ENCODE peak calls at places on chromosomes 11 and 22, in nine cellular contexts. U, G, H, W, M, N, B, J and T are unnamed samples.

GRCh38 chr22:30308518-30309230 is 18.1 kb downstream of the TBC1D10A start:
- DNase-seq in U (no peak), G (no peak), H (peak), W (no peak), M (no peak), N (no peak), B (no peak), J (no peak), T (no peak)

GRCh38 chr22:39178206-39179111 is 26.0 kb upstream of the CBX7 start:
- DNase-seq in U (no peak), G (no peak), H (no peak), W (peak), M (peak), N (no peak), B (no peak), J (no peak), T (no peak)

GRCh38 chr11:127843483-127844396 is 743.6 kb downstream of the ETS1 start:
- DNase-seq in U (peak), G (peak), H (peak), W (peak), M (peak), N (peak), B (peak), J (peak), T (peak)

GRCh38 chr22:31212783-31213626 is 907 bp downstream of the LIMK2 start:
- DNase-seq in U (no peak), G (peak), H (no peak), W (no peak), M (no peak), N (no peak), B (no peak), J (peak), T (no peak)

GRCh38 chr11:69131644-69132300 is 24.0 kb upstream of the SMIM38 start:
- DNase-seq in U (peak), G (peak), H (peak), W (peak), M (peak), N (peak), B (peak), J (peak), T (peak)

GRCh38 chr22:34380532-34380931 is 460.3 kb upstream of the LARGE1 start:
- DNase-seq in U (no peak), G (no peak), H (no peak), W (no peak), M (no peak), N (no peak), B (no peak), J (no peak), T (no peak)

GRCh38 chr11:76798202-76798581 is 15.0 kb downstream of the TSKU start:
- DNase-seq in U (no peak), G (no peak), H (no peak), W (no peak), M (no peak), N (no peak), B (no peak), J (no peak), T (no peak)

GRCh38 chr11:43947003-43947500 is 4.6 kb downstream of the C11orf96 start:
- DNase-seq in U (no peak), G (peak), H (peak), W (no peak), M (peak), N (no peak), B (no peak), J (peak), T (no peak)

GRCh38 chr11:98107736-98108135 is 913.0 kb upstream of the CNTN5 start:
- DNase-seq in U (no peak), G (no peak), H (no peak), W (no peak), M (no peak), N (no peak), B (no peak), J (no peak), T (no peak)

GRCh38 chr11:134418119-134418840 is 6.2 kb upstream of the B3GAT1 start:
- DNase-seq in U (no peak), G (peak), H (peak), W (no peak), M (peak), N (no peak), B (no peak), J (no peak), T (peak)

GRCh38 chr22:36351921-36352774 is 35.6 kb downstream of the MYH9 start:
- DNase-seq in U (no peak), G (no peak), H (peak), W (no peak), M (peak), N (peak), B (no peak), J (peak), T (no peak)

GRCh38 chr22:50262460-50262911 is 1.0 kb upstream of the MAPK12 start:
- DNase-seq in U (no peak), G (no peak), H (peak), W (no peak), M (peak), N (no peak), B (no peak), J (no peak), T (no peak)

GRCh38 chr11:47244664-47245350 is 3.8 kb downstream of the ACP2 start:
- DNase-seq in U (no peak), G (no peak), H (no peak), W (no peak), M (no peak), N (no peak), B (no peak), J (peak), T (no peak)

GRCh38 chr22:45534339-45535192 is 31.9 kb downstream of the FBLN1 start:
- DNase-seq in U (no peak), G (no peak), H (no peak), W (no peak), M (no peak), N (no peak), B (no peak), J (no peak), T (no peak)

GRCh38 chr22:25780673-25781072 is 38.7 kb downstream of the MYO18B start:
- DNase-seq in U (no peak), G (no peak), H (no peak), W (no peak), M (no peak), N (no peak), B (no peak), J (no peak), T (no peak)

GRCh38 chr11:65470433-65470832 is 28.4 kb upstream of the MALAT1 start:
- DNase-seq in U (no peak), G (no peak), H (no peak), W (peak), M (no peak), N (no peak), B (no peak), J (peak), T (no peak)

GRCh38 chr11:75413864-75414263 is 14.5 kb downstream of the RPS3 start:
- DNase-seq in U (no peak), G (no peak), H (no peak), W (no peak), M (no peak), N (no peak), B (peak), J (no peak), T (no peak)

GRCh38 chr11:70872299-70872698 is 380.1 kb downstream of the SHANK2 start:
- DNase-seq in U (no peak), G (no peak), H (no peak), W (no peak), M (no peak), N (no peak), B (no peak), J (no peak), T (no peak)

GRCh38 chr11:129766858-129767604 is 48.6 kb upstream of the TMEM45B start:
- DNase-seq in U (no peak), G (peak), H (peak), W (no peak), M (peak), N (no peak), B (no peak), J (peak), T (no peak)

GRCh38 chr11:133809525-133810178 is 35.7 kb downstream of the SPATA19 start:
- DNase-seq in U (no peak), G (peak), H (no peak), W (peak), M (no peak), N (no peak), B (no peak), J (peak), T (no peak)

GRCh38 chr11:2798951-2799761 is 86.4 kb downstream of the CDKN1C start:
- DNase-seq in U (peak), G (no peak), H (no peak), W (peak), M (no peak), N (peak), B (peak), J (peak), T (no peak)

GRCh38 chr11:74937696-74938475 is 11.0 kb downstream of the XRRA1 start:
- DNase-seq in U (no peak), G (no peak), H (peak), W (no peak), M (peak), N (no peak), B (no peak), J (no peak), T (no peak)

GRCh38 chr11:132999519-132999918 is 532.8 kb downstream of the OPCML start:
- DNase-seq in U (peak), G (peak), H (no peak), W (no peak), M (no peak), N (no peak), B (peak), J (no peak), T (no peak)

GRCh38 chr11:61532136-61533038 is 23.8 kb downstream of the LRRC10B start:
- DNase-seq in U (no peak), G (peak), H (peak), W (no peak), M (peak), N (no peak), B (peak), J (peak), T (no peak)

GRCh38 chr11:112881461-112881860 is 79.8 kb upstream of the NCAM1 start:
- DNase-seq in U (peak), G (peak), H (peak), W (no peak), M (no peak), N (peak), B (peak), J (peak), T (peak)

GRCh38 chr11:69339041-69339733 is 45.2 kb downstream of the MYEOV start:
- DNase-seq in U (no peak), G (no peak), H (no peak), W (peak), M (no peak), N (no peak), B (no peak), J (peak), T (no peak)

GRCh38 chr22:25829237-25829636 is 87.2 kb downstream of the MYO18B start:
- DNase-seq in U (no peak), G (no peak), H (peak), W (no peak), M (no peak), N (no peak), B (no peak), J (no peak), T (no peak)

GRCh38 chr22:48937032-48937639 is 890.5 kb downstream of the BRD1 start:
- DNase-seq in U (no peak), G (no peak), H (no peak), W (peak), M (no peak), N (no peak), B (no peak), J (peak), T (no peak)

GRCh38 chr22:45101828-45102227 is 61.9 kb upstream of the NUP50 start:
- DNase-seq in U (no peak), G (peak), H (peak), W (peak), M (peak), N (peak), B (peak), J (peak), T (no peak)

GRCh38 chr22:30097861-30098260 is 17.6 kb downstream of the HORMAD2 start:
- DNase-seq in U (no peak), G (no peak), H (no peak), W (no peak), M (no peak), N (no peak), B (no peak), J (no peak), T (no peak)

GRCh38 chr11:35980646-35981402 is 37.0 kb downstream of the LDLRAD3 start:
- DNase-seq in U (no peak), G (no peak), H (no peak), W (no peak), M (no peak), N (no peak), B (no peak), J (no peak), T (no peak)

GRCh38 chr11:9688716-9689511 is 25.0 kb downstream of the SWAP70 start:
- DNase-seq in U (no peak), G (no peak), H (peak), W (no peak), M (peak), N (no peak), B (no peak), J (no peak), T (no peak)

GRCh38 chr22:21026783-21027692 is 5.3 kb downstream of the SLC7A4 start:
- DNase-seq in U (peak), G (no peak), H (peak), W (no peak), M (no peak), N (no peak), B (no peak), J (no peak), T (peak)

GRCh38 chr22:50620861-50621490 is 7.0 kb downstream of the ARSA start:
- DNase-seq in U (peak), G (no peak), H (no peak), W (no peak), M (peak), N (no peak), B (no peak), J (no peak), T (no peak)

GRCh38 chr11:48044577-48044976 is 64.2 kb downstream of the PTPRJ start:
- DNase-seq in U (no peak), G (no peak), H (no peak), W (no peak), M (no peak), N (peak), B (peak), J (no peak), T (no peak)

GRCh38 chr22:34861787-34862186 is 204.2 kb upstream of the ISX start:
- DNase-seq in U (no peak), G (no peak), H (no peak), W (no peak), M (no peak), N (no peak), B (no peak), J (no peak), T (no peak)

GRCh38 chr11:1457326-1457680 is 29.3 kb downstream of the MOB2 start:
- DNase-seq in U (no peak), G (no peak), H (no peak), W (no peak), M (no peak), N (no peak), B (no peak), J (no peak), T (no peak)

GRCh38 chr11:1459739-1460395 is 26.7 kb downstream of the MOB2 start:
- DNase-seq in U (no peak), G (no peak), H (no peak), W (no peak), M (no peak), N (no peak), B (no peak), J (no peak), T (no peak)

GRCh38 chr11:1459219-1459575 is 27.4 kb downstream of the MOB2 start:
- DNase-seq in U (no peak), G (no peak), H (no peak), W (no peak), M (no peak), N (no peak), B (no peak), J (no peak), T (no peak)

GRCh38 chr11:1457856-1458255 is 28.7 kb downstream of the MOB2 start:
- DNase-seq in U (no peak), G (no peak), H (no peak), W (no peak), M (no peak), N (no peak), B (no peak), J (no peak), T (no peak)

GRCh38 chr11:1458340-1459218 is 28.0 kb downstream of the MOB2 start:
- DNase-seq in U (peak), G (peak), H (peak), W (no peak), M (peak), N (peak), B (peak), J (peak), T (no peak)
- TF ChIP-seq CTCF in U (no peak), G (peak), H (peak), W (no peak), M (peak), N (peak), B (peak), J (peak), T (peak)

DNA sequence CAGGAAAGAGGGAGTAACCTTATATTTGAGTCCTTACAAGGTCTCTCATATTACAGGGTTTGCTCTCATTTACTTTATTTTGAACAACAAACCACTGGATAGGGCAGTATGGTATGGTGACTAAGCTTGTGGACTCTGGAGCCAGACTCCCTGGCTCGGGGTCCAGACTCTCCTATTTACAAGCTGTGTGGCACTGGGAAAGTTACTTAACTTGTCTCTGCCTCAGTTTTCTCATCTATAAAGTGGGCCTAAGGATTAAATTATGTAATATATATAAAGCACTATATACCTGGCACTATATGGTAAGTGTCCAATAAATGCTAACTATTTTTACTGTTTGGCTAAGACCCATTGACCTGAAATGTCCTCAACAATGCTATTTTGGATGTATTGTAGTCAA is 1.7 kb upstream of the DCHS1 start:
- DNase-seq in U (no peak), G (no peak), H (no peak), W (no peak), M (no peak), N (no peak), B (no peak), J (no peak), T (no peak)
- H3K4me3 ChIP-seq in U (no peak), G (peak), H (no peak), W (no peak), M (no peak), N (no peak), B (no peak), J (no peak), T (no peak)

GRCh38 chr11:115761817-115762216 is 257.6 kb upstream of the CADM1 start:
- DNase-seq in U (no peak), G (no peak), H (no peak), W (no peak), M (no peak), N (no peak), B (no peak), J (no peak), T (no peak)
- TF ChIP-seq CTCF in U (no peak), G (no peak), H (no peak), W (no peak), M (no peak), N (no peak), B (no peak), J (peak), T (no peak)

DNA sequence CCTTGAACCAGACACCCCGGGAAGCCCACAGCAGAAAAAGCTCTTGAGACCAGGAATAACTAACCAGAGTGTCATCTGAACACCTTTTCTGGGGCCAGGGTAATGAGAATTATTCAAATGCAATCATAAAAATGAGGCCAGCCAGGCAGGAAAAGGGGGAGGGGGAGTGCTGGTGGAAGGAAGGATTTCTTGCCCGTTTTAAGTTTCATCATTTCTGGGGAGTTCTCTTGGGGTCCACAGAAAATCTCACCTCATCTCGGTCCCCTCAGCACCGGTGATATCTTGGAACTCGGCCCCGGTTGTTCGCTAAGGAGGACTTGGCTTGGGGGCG is 495 bp upstream of the PKNOX2 start:
- DNase-seq in U (no peak), G (no peak), H (no peak), W (no peak), M (no peak), N (no peak), B (no peak), J (no peak), T (no peak)
- H3K4me3 ChIP-seq in U (peak), G (peak), H (no peak), W (no peak), M (no peak), N (peak), B (no peak), J (peak), T (no peak)

GRCh38 chr11:102062106-102062505 is 14.9 kb downstream of the CFAP300 start:
- DNase-seq in U (no peak), G (no peak), H (no peak), W (no peak), M (no peak), N (no peak), B (no peak), J (no peak), T (no peak)

GRCh38 chr11:102064316-102064715 is 17.1 kb downstream of the CFAP300 start:
- DNase-seq in U (no peak), G (no peak), H (peak), W (no peak), M (no peak), N (no peak), B (no peak), J (no peak), T (no peak)

DNA sequence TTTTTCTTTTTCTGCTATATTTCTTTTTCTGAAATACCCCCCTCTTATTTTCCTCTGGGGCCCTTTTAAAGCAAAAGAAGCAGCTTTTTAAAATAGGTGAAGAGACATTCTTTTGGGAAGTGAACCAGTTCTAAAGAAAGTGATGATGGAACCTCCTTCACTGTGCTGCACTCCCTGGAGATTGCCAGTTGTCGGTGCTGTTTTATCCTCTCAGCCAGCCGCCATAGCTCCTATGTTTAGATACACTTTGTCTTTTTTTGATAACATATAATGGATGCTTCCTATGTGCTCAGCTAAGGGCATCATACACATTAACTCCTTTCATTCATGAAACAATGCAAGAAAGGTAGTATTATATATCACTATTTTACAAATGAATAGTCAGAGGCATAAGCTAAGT is 14.0 kb downstream of the CFAP300 start:
- DNase-seq in U (no peak), G (peak), H (peak), W (no peak), M (no peak), N (no peak), B (no peak), J (no peak), T (no peak)
- TF ChIP-seq CTCF in U (no peak), G (peak), H (peak), W (no peak), M (peak), N (peak), B (no peak), J (peak), T (peak)

DNA sequence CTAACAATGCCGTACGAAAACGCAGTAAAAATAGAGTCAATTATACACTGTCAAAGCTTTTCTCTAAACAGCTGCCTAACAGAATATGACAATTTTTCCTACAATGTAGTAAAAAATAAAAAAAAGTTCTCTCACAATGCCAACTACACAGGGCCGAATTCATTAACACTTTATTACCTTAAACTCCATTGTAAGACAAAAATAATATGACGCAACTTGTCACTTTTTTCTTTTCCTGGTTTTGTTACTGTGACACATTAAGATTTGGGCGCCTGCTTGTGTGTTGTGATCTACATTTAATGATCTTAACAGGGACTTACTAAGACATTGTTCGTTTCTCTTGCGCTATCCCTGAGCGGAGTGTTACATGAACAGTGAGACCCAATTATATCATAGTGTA is 204.1 kb downstream of the INSC start:
- DNase-seq in U (no peak), G (no peak), H (no peak), W (no peak), M (no peak), N (no peak), B (no peak), J (no peak), T (no peak)
- H3K4me3 ChIP-seq in U (no peak), G (no peak), H (no peak), W (no peak), M (no peak), N (no peak), B (no peak), J (no peak), T (no peak)

GRCh38 chr11:107608809-107609208 is 17.9 kb downstream of the ELMOD1 start:
- DNase-seq in U (no peak), G (no peak), H (no peak), W (no peak), M (no peak), N (no peak), B (no peak), J (no peak), T (no peak)

GRCh38 chr11:107609384-107610218 is 18.7 kb downstream of the ELMOD1 start:
- DNase-seq in U (no peak), G (peak), H (no peak), W (no peak), M (no peak), N (no peak), B (no peak), J (no peak), T (no peak)

GRCh38 chr11:107606122-107606521 is 15.2 kb downstream of the ELMOD1 start:
- DNase-seq in U (no peak), G (peak), H (peak), W (no peak), M (peak), N (no peak), B (no peak), J (peak), T (no peak)
- TF ChIP-seq CTCF in U (no peak), G (peak), H (no peak), W (no peak), M (peak), N (no peak), B (no peak), J (peak), T (no peak)

GRCh38 chr22:33099593-33099992 is 41.4 kb upstream of the SYN3 start:
- DNase-seq in U (no peak), G (no peak), H (no peak), W (no peak), M (no peak), N (no peak), B (no peak), J (no peak), T (no peak)
- H3K4me3 ChIP-seq in U (no peak), G (no peak), H (no peak), W (no peak), M (no peak), N (no peak), B (no peak), J (no peak), T (no peak)